ENCODE peak calls at places on chromosomes 11 and 22, in six cellular contexts. One of them, this sample, is unnamed.

GRCh38 chr11:35511666-35512065 is 13.8 kb downstream of the PAMR1 start:
- DNase-seq in upper lobe of right lung: no peak
- DNase-seq in breast epithelium: no peak
- DNase-seq in mucosa of descending colon: no peak
- DNase-seq in cardiac fibroblast: peak
- DNase-seq in brain microvascular endothelial cell: peak
- DNase-seq in this sample: no peak

GRCh38 chr22:19655399-19655798 is 58.9 kb upstream of the SEPTIN5 start:
- DNase-seq in upper lobe of right lung: no peak
- DNase-seq in breast epithelium: peak
- DNase-seq in mucosa of descending colon: no peak
- DNase-seq in cardiac fibroblast: no peak
- DNase-seq in brain microvascular endothelial cell: no peak
- DNase-seq in this sample: no peak

GRCh38 chr11:113447621-113448310 is 27.4 kb downstream of the DRD2 start:
- DNase-seq in upper lobe of right lung: no peak
- DNase-seq in breast epithelium: no peak
- DNase-seq in mucosa of descending colon: no peak
- DNase-seq in cardiac fibroblast: peak
- DNase-seq in brain microvascular endothelial cell: peak
- DNase-seq in this sample: no peak

GRCh38 chr11:121936375-121936774 is 179.6 kb downstream of the BLID start:
- DNase-seq in upper lobe of right lung: no peak
- DNase-seq in breast epithelium: no peak
- DNase-seq in mucosa of descending colon: no peak
- DNase-seq in cardiac fibroblast: peak
- DNase-seq in brain microvascular endothelial cell: no peak
- DNase-seq in this sample: no peak

GRCh38 chr22:35739642-35740041 is 22.0 kb downstream of the APOL5 start:
- DNase-seq in upper lobe of right lung: no peak
- DNase-seq in breast epithelium: no peak
- DNase-seq in mucosa of descending colon: no peak
- DNase-seq in cardiac fibroblast: peak
- DNase-seq in brain microvascular endothelial cell: no peak
- DNase-seq in this sample: no peak

GRCh38 chr11:76153609-76153949 is 52.7 kb downstream of the WNT11 start:
- DNase-seq in upper lobe of right lung: no peak
- DNase-seq in breast epithelium: no peak
- DNase-seq in mucosa of descending colon: peak
- DNase-seq in cardiac fibroblast: no peak
- DNase-seq in brain microvascular endothelial cell: peak
- DNase-seq in this sample: no peak

GRCh38 chr11:65454696-65455456 is 32.3 kb downstream of the NEAT1 start:
- DNase-seq in upper lobe of right lung: peak
- DNase-seq in breast epithelium: peak
- DNase-seq in mucosa of descending colon: peak
- DNase-seq in cardiac fibroblast: peak
- DNase-seq in brain microvascular endothelial cell: peak
- DNase-seq in this sample: peak

GRCh38 chr22:45581549-45582080 is 78.9 kb downstream of the FBLN1 start:
- DNase-seq in upper lobe of right lung: no peak
- DNase-seq in breast epithelium: no peak
- DNase-seq in mucosa of descending colon: no peak
- DNase-seq in cardiac fibroblast: no peak
- DNase-seq in brain microvascular endothelial cell: no peak
- DNase-seq in this sample: no peak

GRCh38 chr22:40547729-40548143 is 88.8 kb downstream of the MRTFA start:
- DNase-seq in upper lobe of right lung: no peak
- DNase-seq in breast epithelium: no peak
- DNase-seq in mucosa of descending colon: no peak
- DNase-seq in cardiac fibroblast: peak
- DNase-seq in brain microvascular endothelial cell: no peak
- DNase-seq in this sample: no peak

GRCh38 chr11:86931965-86932332 is 23.2 kb downstream of the FZD4 start:
- DNase-seq in upper lobe of right lung: no peak
- DNase-seq in breast epithelium: no peak
- DNase-seq in mucosa of descending colon: no peak
- DNase-seq in cardiac fibroblast: peak
- DNase-seq in brain microvascular endothelial cell: peak
- DNase-seq in this sample: no peak

GRCh38 chr11:117200813-117201515 is 1.8 kb downstream of the TAGLN start:
- DNase-seq in upper lobe of right lung: no peak
- DNase-seq in breast epithelium: no peak
- DNase-seq in mucosa of descending colon: peak
- DNase-seq in cardiac fibroblast: peak
- DNase-seq in brain microvascular endothelial cell: no peak
- DNase-seq in this sample: no peak

GRCh38 chr11:17810736-17811135 is 76.2 kb downstream of the KCNC1 start:
- DNase-seq in upper lobe of right lung: no peak
- DNase-seq in breast epithelium: no peak
- DNase-seq in mucosa of descending colon: no peak
- DNase-seq in cardiac fibroblast: peak
- DNase-seq in brain microvascular endothelial cell: peak
- DNase-seq in this sample: no peak

GRCh38 chr22:28810839-28811491 is 10.6 kb upstream of the XBP1 start:
- DNase-seq in upper lobe of right lung: no peak
- DNase-seq in breast epithelium: no peak
- DNase-seq in mucosa of descending colon: no peak
- DNase-seq in cardiac fibroblast: no peak
- DNase-seq in brain microvascular endothelial cell: no peak
- DNase-seq in this sample: no peak

GRCh38 chr11:69951821-69952590 is 126.1 kb upstream of the ANO1 start:
- DNase-seq in upper lobe of right lung: no peak
- DNase-seq in breast epithelium: no peak
- DNase-seq in mucosa of descending colon: peak
- DNase-seq in cardiac fibroblast: no peak
- DNase-seq in brain microvascular endothelial cell: no peak
- DNase-seq in this sample: no peak

GRCh38 chr11:75652936-75653335 is 15.9 kb downstream of the MAP6 start:
- DNase-seq in upper lobe of right lung: no peak
- DNase-seq in breast epithelium: no peak
- DNase-seq in mucosa of descending colon: no peak
- DNase-seq in cardiac fibroblast: peak
- DNase-seq in brain microvascular endothelial cell: no peak
- DNase-seq in this sample: no peak

GRCh38 chr11:8682219-8683114 is at the start of the genes RPL27A and TRIM66:
- DNase-seq in upper lobe of right lung: peak
- DNase-seq in breast epithelium: peak
- DNase-seq in mucosa of descending colon: peak
- DNase-seq in cardiac fibroblast: peak
- DNase-seq in brain microvascular endothelial cell: peak
- DNase-seq in this sample: peak

GRCh38 chr22:35961480-35961902 is 67.1 kb downstream of the RBFOX2 start:
- DNase-seq in upper lobe of right lung: no peak
- DNase-seq in breast epithelium: no peak
- DNase-seq in mucosa of descending colon: no peak
- DNase-seq in cardiac fibroblast: peak
- DNase-seq in brain microvascular endothelial cell: peak
- DNase-seq in this sample: no peak

GRCh38 chr22:40043086-40043485 is 48.3 kb downstream of the FAM83F start:
- DNase-seq in upper lobe of right lung: no peak
- DNase-seq in breast epithelium: peak
- DNase-seq in mucosa of descending colon: no peak
- DNase-seq in cardiac fibroblast: peak
- DNase-seq in brain microvascular endothelial cell: no peak
- DNase-seq in this sample: no peak

GRCh38 chr11:1303973-1304372 is 5.5 kb downstream of the TOLLIP start:
- DNase-seq in upper lobe of right lung: peak
- DNase-seq in breast epithelium: no peak
- DNase-seq in mucosa of descending colon: no peak
- DNase-seq in cardiac fibroblast: no peak
- DNase-seq in brain microvascular endothelial cell: no peak
- DNase-seq in this sample: no peak

GRCh38 chr22:22062306-22062793 is 79.8 kb upstream of the TOP3B start:
- DNase-seq in upper lobe of right lung: no peak
- DNase-seq in breast epithelium: no peak
- DNase-seq in mucosa of descending colon: no peak
- DNase-seq in cardiac fibroblast: no peak
- DNase-seq in brain microvascular endothelial cell: no peak
- DNase-seq in this sample: no peak

GRCh38 chr22:44186121-44186510 is 5.4 kb downstream of the PARVG start:
- DNase-seq in upper lobe of right lung: peak
- DNase-seq in breast epithelium: no peak
- DNase-seq in mucosa of descending colon: no peak
- DNase-seq in cardiac fibroblast: no peak
- DNase-seq in brain microvascular endothelial cell: no peak
- DNase-seq in this sample: no peak

GRCh38 chr11:2150206-2150847 is 10.7 kb downstream of the INS start:
- DNase-seq in upper lobe of right lung: no peak
- DNase-seq in breast epithelium: no peak
- DNase-seq in mucosa of descending colon: no peak
- DNase-seq in cardiac fibroblast: peak
- DNase-seq in brain microvascular endothelial cell: no peak
- DNase-seq in this sample: no peak

GRCh38 chr11:17351510-17352176 is at the start of gene NCR3LG1:
- DNase-seq in upper lobe of right lung: peak
- DNase-seq in breast epithelium: no peak
- DNase-seq in mucosa of descending colon: peak
- DNase-seq in cardiac fibroblast: peak
- DNase-seq in brain microvascular endothelial cell: peak
- DNase-seq in this sample: peak

GRCh38 chr22:26502688-26503561 is 9.3 kb downstream of the TFIP11 start:
- DNase-seq in upper lobe of right lung: no peak
- DNase-seq in breast epithelium: no peak
- DNase-seq in mucosa of descending colon: no peak
- DNase-seq in cardiac fibroblast: peak
- DNase-seq in brain microvascular endothelial cell: peak
- DNase-seq in this sample: no peak

GRCh38 chr22:17637490-17638181 is 921 bp upstream of the BCL2L13 start:
- DNase-seq in upper lobe of right lung: no peak
- DNase-seq in breast epithelium: no peak
- DNase-seq in mucosa of descending colon: no peak
- DNase-seq in cardiac fibroblast: no peak
- DNase-seq in brain microvascular endothelial cell: no peak
- DNase-seq in this sample: no peak

GRCh38 chr11:44005076-44005800 is 42.5 kb upstream of the ACCSL start:
- DNase-seq in upper lobe of right lung: no peak
- DNase-seq in breast epithelium: no peak
- DNase-seq in mucosa of descending colon: no peak
- DNase-seq in cardiac fibroblast: no peak
- DNase-seq in brain microvascular endothelial cell: no peak
- DNase-seq in this sample: no peak

GRCh38 chr11:126816655-126817054 is 183.9 kb downstream of the KIRREL3 start:
- DNase-seq in upper lobe of right lung: no peak
- DNase-seq in breast epithelium: no peak
- DNase-seq in mucosa of descending colon: no peak
- DNase-seq in cardiac fibroblast: peak
- DNase-seq in brain microvascular endothelial cell: no peak
- DNase-seq in this sample: no peak

GRCh38 chr11:76410771-76411423 is 29.8 kb downstream of the GVQW3 start:
- DNase-seq in upper lobe of right lung: no peak
- DNase-seq in breast epithelium: no peak
- DNase-seq in mucosa of descending colon: no peak
- DNase-seq in cardiac fibroblast: no peak
- DNase-seq in brain microvascular endothelial cell: no peak
- DNase-seq in this sample: no peak

GRCh38 chr22:20027966-20028854 is 7.3 kb downstream of the TANGO2 start:
- DNase-seq in upper lobe of right lung: no peak
- DNase-seq in breast epithelium: no peak
- DNase-seq in mucosa of descending colon: peak
- DNase-seq in cardiac fibroblast: peak
- DNase-seq in brain microvascular endothelial cell: peak
- DNase-seq in this sample: no peak

GRCh38 chr11:119835804-119836203 is 106.8 kb upstream of the NECTIN1 start:
- DNase-seq in upper lobe of right lung: no peak
- DNase-seq in breast epithelium: no peak
- DNase-seq in mucosa of descending colon: no peak
- DNase-seq in cardiac fibroblast: no peak
- DNase-seq in brain microvascular endothelial cell: no peak
- DNase-seq in this sample: no peak

DNA sequence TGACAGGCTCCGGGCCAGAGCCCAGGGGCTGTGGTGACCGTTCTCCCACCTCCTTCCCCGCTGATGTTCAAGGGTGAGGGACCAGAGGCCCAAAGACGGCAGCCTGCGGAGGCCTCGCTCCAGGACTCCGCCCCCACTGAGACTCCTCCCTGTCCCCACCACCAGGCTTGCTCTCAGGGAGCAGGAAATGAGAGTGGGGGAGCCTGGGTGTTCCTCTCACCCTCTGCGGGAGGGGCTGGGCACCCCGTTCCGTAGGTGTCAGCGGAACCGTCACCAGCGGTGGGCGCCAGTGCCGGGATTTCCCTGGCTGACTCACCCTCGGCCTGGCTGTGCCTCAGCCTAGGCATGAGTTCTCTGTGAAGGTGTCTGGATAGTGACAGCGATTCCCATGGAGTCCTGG is 15.7 kb downstream of the DAGLA start:
- DNase-seq in upper lobe of right lung: peak
- DNase-seq in breast epithelium: peak
- DNase-seq in mucosa of descending colon: peak
- DNase-seq in cardiac fibroblast: peak
- DNase-seq in brain microvascular endothelial cell: peak
- DNase-seq in this sample: peak
- TF ChIP-seq CTCF in upper lobe of right lung: no peak
- TF ChIP-seq CTCF in breast epithelium: peak
- TF ChIP-seq CTCF in mucosa of descending colon: no peak
- TF ChIP-seq CTCF in cardiac fibroblast: no peak
- TF ChIP-seq CTCF in brain microvascular endothelial cell: peak
- TF ChIP-seq CTCF in this sample: no peak

GRCh38 chr11:74612877-74613276 is 20.5 kb downstream of the POLD3 start:
- DNase-seq in upper lobe of right lung: no peak
- DNase-seq in breast epithelium: no peak
- DNase-seq in mucosa of descending colon: no peak
- DNase-seq in cardiac fibroblast: no peak
- DNase-seq in brain microvascular endothelial cell: no peak
- DNase-seq in this sample: no peak

GRCh38 chr11:74615988-74616387 is 23.6 kb downstream of the POLD3 start:
- DNase-seq in upper lobe of right lung: no peak
- DNase-seq in breast epithelium: no peak
- DNase-seq in mucosa of descending colon: no peak
- DNase-seq in cardiac fibroblast: no peak
- DNase-seq in brain microvascular endothelial cell: no peak
- DNase-seq in this sample: no peak

GRCh38 chr11:74615311-74615710 is 22.9 kb downstream of the POLD3 start:
- DNase-seq in upper lobe of right lung: no peak
- DNase-seq in breast epithelium: no peak
- DNase-seq in mucosa of descending colon: no peak
- DNase-seq in cardiac fibroblast: no peak
- DNase-seq in brain microvascular endothelial cell: no peak
- DNase-seq in this sample: no peak

GRCh38 chr11:74611369-74611861 is 19.0 kb downstream of the POLD3 start:
- DNase-seq in upper lobe of right lung: no peak
- DNase-seq in breast epithelium: no peak
- DNase-seq in mucosa of descending colon: no peak
- DNase-seq in cardiac fibroblast: peak
- DNase-seq in brain microvascular endothelial cell: no peak
- DNase-seq in this sample: no peak
- TF ChIP-seq CTCF in upper lobe of right lung: peak
- TF ChIP-seq CTCF in breast epithelium: peak
- TF ChIP-seq CTCF in mucosa of descending colon: no peak
- TF ChIP-seq CTCF in cardiac fibroblast: peak
- TF ChIP-seq CTCF in brain microvascular endothelial cell: peak
- TF ChIP-seq CTCF in this sample: no peak

GRCh38 chr22:36986242-36986821 is 32.9 kb downstream of the TST start:
- DNase-seq in upper lobe of right lung: no peak
- DNase-seq in breast epithelium: no peak
- DNase-seq in mucosa of descending colon: no peak
- DNase-seq in cardiac fibroblast: peak
- DNase-seq in brain microvascular endothelial cell: no peak
- DNase-seq in this sample: no peak
- TF ChIP-seq CTCF in upper lobe of right lung: peak
- TF ChIP-seq CTCF in breast epithelium: peak
- TF ChIP-seq CTCF in mucosa of descending colon: peak
- TF ChIP-seq CTCF in cardiac fibroblast: peak
- TF ChIP-seq CTCF in brain microvascular endothelial cell: peak
- TF ChIP-seq CTCF in this sample: no peak

GRCh38 chr11:32858731-32859130 is 29.0 kb downstream of the PRRG4 start:
- DNase-seq in upper lobe of right lung: no peak
- DNase-seq in breast epithelium: no peak
- DNase-seq in mucosa of descending colon: no peak
- DNase-seq in cardiac fibroblast: no peak
- DNase-seq in brain microvascular endothelial cell: no peak
- DNase-seq in this sample: no peak
- TF ChIP-seq CTCF in upper lobe of right lung: no peak
- TF ChIP-seq CTCF in breast epithelium: no peak
- TF ChIP-seq CTCF in mucosa of descending colon: no peak
- TF ChIP-seq CTCF in cardiac fibroblast: peak
- TF ChIP-seq CTCF in brain microvascular endothelial cell: peak
- TF ChIP-seq CTCF in this sample: no peak

This sample was measured in activated B cell treated with CpG ODN at 0.5 μM for 24 hours.